ENCODE peak calls at places on chromosome 10, in seven cellular contexts. One of them, this sample, is unnamed.
A peak's percentile ranks its signal among the peaks of the same experiment; 100 is the strongest.

GRCh38 chr10:48468130-48468790 is 136.6 kb downstream of the ARHGAP22 start:
- DNase-seq in IMR-90: no peak
- DNase-seq in mesendoderm: peak; percentile 17
- DNase-seq in neuronal stem cell: no peak
- DNase-seq in H9: no peak
- DNase-seq in H1: peak; percentile 34
- DNase-seq in mesenchymal stem cell: no peak
- DNase-seq in this sample: no peak

GRCh38 chr10:7310076-7310475 is 100.8 kb downstream of the SFMBT2 start:
- DNase-seq in IMR-90: no peak
- DNase-seq in mesendoderm: no peak
- DNase-seq in neuronal stem cell: no peak
- DNase-seq in H9: no peak
- DNase-seq in H1: no peak
- DNase-seq in mesenchymal stem cell: no peak
- DNase-seq in this sample: no peak

GRCh38 chr10:71805776-71806705 is 32.7 kb upstream of the VSIR start:
- DNase-seq in IMR-90: no peak
- DNase-seq in mesendoderm: peak; percentile 57
- DNase-seq in neuronal stem cell: peak; percentile 30
- DNase-seq in H9: peak; percentile 94
- DNase-seq in H1: peak; percentile 67
- DNase-seq in mesenchymal stem cell: peak; percentile 44
- DNase-seq in this sample: peak; percentile 81

GRCh38 chr10:123043409-123043925 is 34.7 kb downstream of the ACADSB start:
- DNase-seq in IMR-90: peak; percentile 67
- DNase-seq in mesendoderm: peak; percentile 91
- DNase-seq in neuronal stem cell: peak; percentile 64
- DNase-seq in H9: peak; percentile 79
- DNase-seq in H1: peak; percentile 66
- DNase-seq in mesenchymal stem cell: peak; percentile 69
- DNase-seq in this sample: peak; percentile 77

GRCh38 chr10:78470267-78471103 is 436.8 kb downstream of the RPS24 start:
- DNase-seq in IMR-90: peak; percentile 18
- DNase-seq in mesendoderm: no peak
- DNase-seq in neuronal stem cell: no peak
- DNase-seq in H9: no peak
- DNase-seq in H1: no peak
- DNase-seq in mesenchymal stem cell: no peak
- DNase-seq in this sample: no peak

GRCh38 chr10:60123172-60123571 is 216.8 kb upstream of the CCDC6 start:
- DNase-seq in IMR-90: peak; percentile 76
- DNase-seq in mesendoderm: no peak
- DNase-seq in neuronal stem cell: no peak
- DNase-seq in H9: no peak
- DNase-seq in H1: no peak
- DNase-seq in mesenchymal stem cell: peak; percentile 71
- DNase-seq in this sample: no peak

GRCh38 chr10:112758961-112759360 is 191.1 kb upstream of the TCF7L2 start:
- DNase-seq in IMR-90: no peak
- DNase-seq in mesendoderm: peak; percentile 43
- DNase-seq in neuronal stem cell: no peak
- DNase-seq in H9: no peak
- DNase-seq in H1: no peak
- DNase-seq in mesenchymal stem cell: no peak
- DNase-seq in this sample: no peak

GRCh38 chr10:90847436-90847835 is 10.4 kb downstream of the HTR7 start:
- DNase-seq in IMR-90: peak; percentile 37
- DNase-seq in mesendoderm: peak; percentile 68
- DNase-seq in neuronal stem cell: no peak
- DNase-seq in H9: no peak
- DNase-seq in H1: no peak
- DNase-seq in mesenchymal stem cell: no peak
- DNase-seq in this sample: peak; percentile 26

GRCh38 chr10:102612964-102613275 is 31.4 kb upstream of the TRIM8 start:
- DNase-seq in IMR-90: no peak
- DNase-seq in mesendoderm: no peak
- DNase-seq in neuronal stem cell: no peak
- DNase-seq in H9: no peak
- DNase-seq in H1: no peak
- DNase-seq in mesenchymal stem cell: no peak
- DNase-seq in this sample: no peak

GRCh38 chr10:68492118-68492517 is 20.3 kb upstream of the DNA2 start:
- DNase-seq in IMR-90: peak; percentile 29
- DNase-seq in mesendoderm: no peak
- DNase-seq in neuronal stem cell: no peak
- DNase-seq in H9: no peak
- DNase-seq in H1: no peak
- DNase-seq in mesenchymal stem cell: no peak
- DNase-seq in this sample: no peak

GRCh38 chr10:114131094-114131493 is 42.9 kb downstream of the CCDC186 start:
- DNase-seq in IMR-90: no peak
- DNase-seq in mesendoderm: no peak
- DNase-seq in neuronal stem cell: no peak
- DNase-seq in H9: no peak
- DNase-seq in H1: no peak
- DNase-seq in mesenchymal stem cell: no peak
- DNase-seq in this sample: no peak

GRCh38 chr10:60934215-60935175 is 9.5 kb downstream of the RHOBTB1 start:
- DNase-seq in IMR-90: no peak
- DNase-seq in mesendoderm: no peak
- DNase-seq in neuronal stem cell: no peak
- DNase-seq in H9: no peak
- DNase-seq in H1: no peak
- DNase-seq in mesenchymal stem cell: no peak
- DNase-seq in this sample: no peak

GRCh38 chr10:96764345-96764744 is 44.0 kb upstream of the PIK3AP1 start:
- DNase-seq in IMR-90: no peak
- DNase-seq in mesendoderm: no peak
- DNase-seq in neuronal stem cell: no peak
- DNase-seq in H9: no peak
- DNase-seq in H1: no peak
- DNase-seq in mesenchymal stem cell: no peak
- DNase-seq in this sample: no peak

GRCh38 chr10:117312430-117312829 is 62.8 kb downstream of the PDZD8 start:
- DNase-seq in IMR-90: no peak
- DNase-seq in mesendoderm: no peak
- DNase-seq in neuronal stem cell: no peak
- DNase-seq in H9: no peak
- DNase-seq in H1: no peak
- DNase-seq in mesenchymal stem cell: no peak
- DNase-seq in this sample: peak; percentile 89

GRCh38 chr10:87531908-87532622 is 27.4 kb downstream of the MINPP1 start:
- DNase-seq in IMR-90: peak; percentile 79
- DNase-seq in mesendoderm: no peak
- DNase-seq in neuronal stem cell: no peak
- DNase-seq in H9: no peak
- DNase-seq in H1: no peak
- DNase-seq in mesenchymal stem cell: peak; percentile 70
- DNase-seq in this sample: no peak

GRCh38 chr10:35409094-35409582 is 72.8 kb downstream of the CCNY start:
- DNase-seq in IMR-90: peak; percentile 90
- DNase-seq in mesendoderm: no peak
- DNase-seq in neuronal stem cell: no peak
- DNase-seq in H9: no peak
- DNase-seq in H1: no peak
- DNase-seq in mesenchymal stem cell: peak; percentile 90
- DNase-seq in this sample: no peak

GRCh38 chr10:102460836-102461186 is 9.5 kb upstream of the C10orf95 start:
- DNase-seq in IMR-90: no peak
- DNase-seq in mesendoderm: no peak
- DNase-seq in neuronal stem cell: no peak
- DNase-seq in H9: no peak
- DNase-seq in H1: no peak
- DNase-seq in mesenchymal stem cell: no peak
- DNase-seq in this sample: no peak

GRCh38 chr10:62305813-62306212 is 37.2 kb upstream of the RTKN2 start:
- DNase-seq in IMR-90: peak; percentile 1
- DNase-seq in mesendoderm: no peak
- DNase-seq in neuronal stem cell: no peak
- DNase-seq in H9: no peak
- DNase-seq in H1: no peak
- DNase-seq in mesenchymal stem cell: no peak
- DNase-seq in this sample: no peak

GRCh38 chr10:13349776-13350274 is 1.7 kb upstream of the SEPHS1 start:
- DNase-seq in IMR-90: peak; percentile 54
- DNase-seq in mesendoderm: peak; percentile 94
- DNase-seq in neuronal stem cell: no peak
- DNase-seq in H9: peak; percentile 96
- DNase-seq in H1: peak; percentile 87
- DNase-seq in mesenchymal stem cell: peak; percentile 71
- DNase-seq in this sample: no peak

GRCh38 chr10:3887404-3887803 is 102.4 kb upstream of the KLF6 start:
- DNase-seq in IMR-90: no peak
- DNase-seq in mesendoderm: peak; percentile 97
- DNase-seq in neuronal stem cell: no peak
- DNase-seq in H9: no peak
- DNase-seq in H1: no peak
- DNase-seq in mesenchymal stem cell: no peak
- DNase-seq in this sample: peak; percentile 67

GRCh38 chr10:3886666-3887251 is 101.8 kb upstream of the KLF6 start:
- DNase-seq in IMR-90: peak; percentile 96
- DNase-seq in mesendoderm: peak; percentile 83
- DNase-seq in neuronal stem cell: no peak
- DNase-seq in H9: no peak
- DNase-seq in H1: no peak
- DNase-seq in mesenchymal stem cell: peak; percentile 96
- DNase-seq in this sample: peak; percentile 90

GRCh38 chr10:3889961-3890522 is 105.0 kb upstream of the KLF6 start:
- DNase-seq in IMR-90: peak; percentile 87
- DNase-seq in mesendoderm: peak; percentile 89
- DNase-seq in neuronal stem cell: no peak
- DNase-seq in H9: no peak
- DNase-seq in H1: no peak
- DNase-seq in mesenchymal stem cell: peak; percentile 88
- DNase-seq in this sample: peak; percentile 80

GRCh38 chr10:3886191-3886590 is 101.2 kb upstream of the KLF6 start:
- DNase-seq in IMR-90: peak; percentile 61
- DNase-seq in mesendoderm: peak; percentile 88
- DNase-seq in neuronal stem cell: no peak
- DNase-seq in H9: peak; percentile 70
- DNase-seq in H1: peak; percentile 63
- DNase-seq in mesenchymal stem cell: peak; percentile 84
- DNase-seq in this sample: peak; percentile 63

GRCh38 chr10:3887885-3888476 is 103.0 kb upstream of the KLF6 start:
- DNase-seq in IMR-90: peak; percentile 97
- DNase-seq in mesendoderm: peak; percentile 98
- DNase-seq in neuronal stem cell: peak; percentile 41
- DNase-seq in H9: peak; percentile 64
- DNase-seq in H1: no peak
- DNase-seq in mesenchymal stem cell: peak; percentile 99
- DNase-seq in this sample: peak; percentile 97
- H3K4me1 ChIP-seq in IMR-90: peaks cover 29% of the 10 kb centered on the region
- H3K4me1 ChIP-seq in mesendoderm: peaks cover 12% of the 10 kb centered on the region
- H3K4me1 ChIP-seq in neuronal stem cell: peaks cover 15% of the 10 kb centered on the region
- H3K4me1 ChIP-seq in H9: peaks cover 4% of the 10 kb centered on the region
- H3K4me1 ChIP-seq in H1: peaks cover 7% of the 10 kb centered on the region
- H3K4me1 ChIP-seq in mesenchymal stem cell: peaks cover 23% of the 10 kb centered on the region
- H3K4me1 ChIP-seq in this sample: peaks cover 26% of the 10 kb centered on the region

DNA sequence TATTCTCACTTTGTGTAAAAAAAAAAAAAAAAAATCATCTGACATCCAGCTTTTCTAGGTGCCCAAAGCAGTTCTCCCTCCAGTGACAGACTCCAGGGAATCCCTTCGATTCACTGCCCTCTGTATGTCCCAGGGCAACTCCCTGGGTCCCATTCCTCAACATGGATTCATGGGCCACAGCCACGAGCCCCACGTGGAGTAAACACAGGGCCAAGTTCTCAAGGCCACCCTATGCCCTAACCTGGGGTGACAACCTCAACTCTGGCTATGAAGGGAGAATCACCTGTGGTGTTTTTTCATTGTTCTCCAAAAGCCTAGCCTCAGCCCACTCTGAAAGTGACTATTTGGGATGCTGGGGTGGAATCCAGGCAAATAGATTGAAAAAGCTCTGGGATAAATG is 3.4 kb downstream of the BNIP3 start:
- DNase-seq in IMR-90: no peak
- DNase-seq in mesendoderm: no peak
- DNase-seq in neuronal stem cell: no peak
- DNase-seq in H9: no peak
- DNase-seq in H1: no peak
- DNase-seq in mesenchymal stem cell: no peak
- DNase-seq in this sample: no peak
- H3K4ac ChIP-seq in IMR-90: no peak overlapping the region
- H3K4ac ChIP-seq in mesendoderm: no peak overlapping the region
- H3K4ac ChIP-seq in neuronal stem cell: no peak overlapping the region
- H3K4ac ChIP-seq in H9: no peak overlapping the region
- H3K4ac ChIP-seq in H1: no peak overlapping the region
- H3K4ac ChIP-seq in mesenchymal stem cell: no peak overlapping the region
- H3K4ac ChIP-seq in this sample: no peak overlapping the region

DNA sequence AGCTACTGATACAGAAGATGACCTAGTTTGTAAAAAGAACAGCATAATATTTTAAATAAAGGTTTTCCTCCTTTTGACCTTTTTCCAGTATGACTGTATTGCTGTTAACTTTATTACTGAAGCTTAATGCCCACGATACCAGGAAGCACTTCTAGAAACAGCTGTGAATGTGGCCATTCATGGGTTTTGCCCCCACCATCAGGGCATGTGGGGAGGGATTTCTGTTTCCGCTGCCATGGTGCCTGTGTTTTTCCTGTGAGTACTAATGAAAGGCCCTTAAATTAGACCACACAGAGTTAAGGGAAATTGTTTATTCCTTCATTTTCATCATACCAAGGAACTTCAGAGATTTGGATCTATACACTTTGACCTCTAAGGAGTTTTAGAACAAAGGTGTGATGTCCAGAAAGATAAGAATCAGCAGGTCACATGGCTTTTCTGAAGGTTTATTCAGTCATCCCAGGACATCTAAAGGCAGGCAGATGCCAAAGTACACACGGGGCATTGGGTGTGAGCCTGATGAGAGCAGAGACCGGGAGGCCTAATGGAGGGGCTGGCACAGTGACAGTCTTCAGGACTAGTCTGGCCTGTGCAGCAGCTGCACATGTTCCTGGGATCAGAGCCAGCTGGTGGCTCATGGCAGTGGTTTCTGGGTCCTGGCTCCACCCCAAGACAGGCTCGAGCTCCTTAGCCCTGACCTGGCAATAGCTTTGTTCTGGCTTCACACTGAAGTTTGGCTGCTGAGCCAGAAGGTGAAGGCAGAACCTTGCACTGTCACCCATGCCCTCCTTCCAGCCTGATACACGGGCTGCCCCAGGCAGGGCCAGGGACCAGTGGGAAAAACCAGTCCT is 190.9 kb downstream of the REEP3 start:
- DNase-seq in IMR-90: peak; percentile 97
- DNase-seq in mesendoderm: peak; percentile 33
- DNase-seq in neuronal stem cell: no peak
- DNase-seq in H9: no peak
- DNase-seq in H1: no peak
- DNase-seq in mesenchymal stem cell: peak; percentile 93
- DNase-seq in this sample: peak; percentile 11
- H3K4me2 ChIP-seq in IMR-90: no peak overlapping the region
- H3K4me2 ChIP-seq in mesendoderm: no peak overlapping the region
- H3K4me2 ChIP-seq in neuronal stem cell: no peak overlapping the region
- H3K4me2 ChIP-seq in H9: no peak overlapping the region
- H3K4me2 ChIP-seq in H1: peak overlapping the region; percentile 81
- H3K4me2 ChIP-seq in mesenchymal stem cell: no peak overlapping the region
- H3K4me2 ChIP-seq in this sample: no peak overlapping the region

DNA sequence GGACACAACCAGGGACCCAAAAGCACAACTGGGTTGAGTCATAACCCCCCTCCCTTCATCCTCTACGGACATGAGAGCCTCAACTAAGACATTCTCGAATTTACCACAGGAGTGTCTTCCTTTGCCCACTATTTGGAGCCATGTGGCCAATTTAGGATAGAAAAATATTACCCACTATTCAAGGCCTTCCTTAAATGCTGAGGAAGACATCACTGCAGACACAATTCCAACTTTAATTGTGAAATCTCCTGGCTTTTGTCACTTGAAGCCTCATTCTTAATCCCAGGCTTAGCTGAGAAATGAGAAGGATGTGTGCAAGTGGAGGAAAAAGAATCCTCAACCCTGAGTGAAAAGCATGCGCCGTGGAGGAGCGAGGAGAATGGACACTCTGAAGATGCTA is 11.8 kb downstream of the CTBP2 start:
- DNase-seq in IMR-90: no peak
- DNase-seq in mesendoderm: no peak
- DNase-seq in neuronal stem cell: no peak
- DNase-seq in H9: no peak
- DNase-seq in H1: no peak
- DNase-seq in mesenchymal stem cell: peak; percentile 32
- DNase-seq in this sample: no peak
- H3K4me1 ChIP-seq in IMR-90: peaks cover 46% of the 10 kb centered on the region
- H3K4me1 ChIP-seq in mesendoderm: peaks cover 46% of the 10 kb centered on the region
- H3K4me1 ChIP-seq in neuronal stem cell: peaks cover 40% of the 10 kb centered on the region
- H3K4me1 ChIP-seq in H9: peaks cover 25% of the 10 kb centered on the region
- H3K4me1 ChIP-seq in H1: peaks cover 68% of the 10 kb centered on the region
- H3K4me1 ChIP-seq in mesenchymal stem cell: peaks cover 70% of the 10 kb centered on the region
- H3K4me1 ChIP-seq in this sample: peaks cover 18% of the 10 kb centered on the region

This sample was measured in trophoblast cell.